ENCODE peak calls at places on chromosomes 16 and 17, in eight cellular contexts. One of them, this sample, is unnamed.

GRCh38 chr17:29586676-29587469 is 2.6 kb downstream of the GIT1 start:
- DNase-seq in kidney glomerular epithelial cell: no peak
- DNase-seq in cardiac fibroblast: no peak
- DNase-seq in left ventricle myocardium inferior: no peak
- DNase-seq in iris pigment epithelial cell: no peak
- DNase-seq in H9: no peak
- DNase-seq in effector CD4-positive, alpha-beta T cell: no peak
- DNase-seq in IMR-90: no peak
- DNase-seq in this sample: no peak

GRCh38 chr17:16934836-16935235 is 37.1 kb downstream of the TNFRSF13B start:
- DNase-seq in kidney glomerular epithelial cell: no peak
- DNase-seq in cardiac fibroblast: no peak
- DNase-seq in left ventricle myocardium inferior: peak
- DNase-seq in iris pigment epithelial cell: no peak
- DNase-seq in H9: peak
- DNase-seq in effector CD4-positive, alpha-beta T cell: no peak
- DNase-seq in IMR-90: no peak
- DNase-seq in this sample: no peak

GRCh38 chr17:77834170-77835115 is 124.1 kb upstream of the TNRC6C start:
- DNase-seq in kidney glomerular epithelial cell: peak
- DNase-seq in cardiac fibroblast: peak
- DNase-seq in left ventricle myocardium inferior: peak
- DNase-seq in iris pigment epithelial cell: peak
- DNase-seq in H9: peak
- DNase-seq in effector CD4-positive, alpha-beta T cell: peak
- DNase-seq in IMR-90: peak
- DNase-seq in this sample: peak

GRCh38 chr17:79659376-79659775 is 48.5 kb upstream of the RBFOX3 start:
- DNase-seq in kidney glomerular epithelial cell: no peak
- DNase-seq in cardiac fibroblast: no peak
- DNase-seq in left ventricle myocardium inferior: no peak
- DNase-seq in iris pigment epithelial cell: no peak
- DNase-seq in H9: peak
- DNase-seq in effector CD4-positive, alpha-beta T cell: no peak
- DNase-seq in IMR-90: no peak
- DNase-seq in this sample: peak

GRCh38 chr16:13961099-13961811 is 41.3 kb downstream of the ERCC4 start:
- DNase-seq in kidney glomerular epithelial cell: no peak
- DNase-seq in cardiac fibroblast: peak
- DNase-seq in left ventricle myocardium inferior: no peak
- DNase-seq in iris pigment epithelial cell: peak
- DNase-seq in H9: no peak
- DNase-seq in effector CD4-positive, alpha-beta T cell: no peak
- DNase-seq in IMR-90: peak
- DNase-seq in this sample: no peak

GRCh38 chr17:1241904-1242303 is 28.3 kb upstream of the BHLHA9 start:
- DNase-seq in kidney glomerular epithelial cell: no peak
- DNase-seq in cardiac fibroblast: peak
- DNase-seq in left ventricle myocardium inferior: no peak
- DNase-seq in iris pigment epithelial cell: peak
- DNase-seq in H9: no peak
- DNase-seq in effector CD4-positive, alpha-beta T cell: no peak
- DNase-seq in IMR-90: peak
- DNase-seq in this sample: no peak

GRCh38 chr17:45270828-45271418 is 9.0 kb upstream of the SPATA32 start:
- DNase-seq in kidney glomerular epithelial cell: no peak
- DNase-seq in cardiac fibroblast: no peak
- DNase-seq in left ventricle myocardium inferior: no peak
- DNase-seq in iris pigment epithelial cell: no peak
- DNase-seq in H9: peak
- DNase-seq in effector CD4-positive, alpha-beta T cell: peak
- DNase-seq in IMR-90: no peak
- DNase-seq in this sample: peak

GRCh38 chr17:58329808-58330543 is 1.4 kb upstream of the TSPOAP1 start:
- DNase-seq in kidney glomerular epithelial cell: no peak
- DNase-seq in cardiac fibroblast: no peak
- DNase-seq in left ventricle myocardium inferior: no peak
- DNase-seq in iris pigment epithelial cell: no peak
- DNase-seq in H9: no peak
- DNase-seq in effector CD4-positive, alpha-beta T cell: no peak
- DNase-seq in IMR-90: no peak
- DNase-seq in this sample: no peak

GRCh38 chr17:58340623-58340876 is 11.5 kb downstream of the SUPT4H1 start:
- DNase-seq in kidney glomerular epithelial cell: no peak
- DNase-seq in cardiac fibroblast: no peak
- DNase-seq in left ventricle myocardium inferior: no peak
- DNase-seq in iris pigment epithelial cell: no peak
- DNase-seq in H9: no peak
- DNase-seq in effector CD4-positive, alpha-beta T cell: no peak
- DNase-seq in IMR-90: no peak
- DNase-seq in this sample: no peak

GRCh38 chr17:35708951-35709350 is 22.5 kb upstream of the RASL10B start:
- DNase-seq in kidney glomerular epithelial cell: no peak
- DNase-seq in cardiac fibroblast: no peak
- DNase-seq in left ventricle myocardium inferior: no peak
- DNase-seq in iris pigment epithelial cell: no peak
- DNase-seq in H9: no peak
- DNase-seq in effector CD4-positive, alpha-beta T cell: no peak
- DNase-seq in IMR-90: no peak
- DNase-seq in this sample: no peak

GRCh38 chr17:80035687-80035936 is at the start of gene TBC1D16:
- DNase-seq in kidney glomerular epithelial cell: no peak
- DNase-seq in cardiac fibroblast: no peak
- DNase-seq in left ventricle myocardium inferior: no peak
- DNase-seq in iris pigment epithelial cell: no peak
- DNase-seq in H9: no peak
- DNase-seq in effector CD4-positive, alpha-beta T cell: no peak
- DNase-seq in IMR-90: no peak
- DNase-seq in this sample: no peak

GRCh38 chr16:72856797-72857196 is 191.1 kb downstream of the ZFHX3 start:
- DNase-seq in kidney glomerular epithelial cell: no peak
- DNase-seq in cardiac fibroblast: no peak
- DNase-seq in left ventricle myocardium inferior: no peak
- DNase-seq in iris pigment epithelial cell: peak
- DNase-seq in H9: peak
- DNase-seq in effector CD4-positive, alpha-beta T cell: no peak
- DNase-seq in IMR-90: no peak
- DNase-seq in this sample: no peak

GRCh38 chr17:57480438-57481196 is 224.3 kb downstream of the MSI2 start:
- DNase-seq in kidney glomerular epithelial cell: peak
- DNase-seq in cardiac fibroblast: peak
- DNase-seq in left ventricle myocardium inferior: no peak
- DNase-seq in iris pigment epithelial cell: peak
- DNase-seq in H9: no peak
- DNase-seq in effector CD4-positive, alpha-beta T cell: no peak
- DNase-seq in IMR-90: peak
- DNase-seq in this sample: peak

GRCh38 chr17:45924332-45924820 is 30.0 kb downstream of the MAPT start:
- DNase-seq in kidney glomerular epithelial cell: no peak
- DNase-seq in cardiac fibroblast: no peak
- DNase-seq in left ventricle myocardium inferior: no peak
- DNase-seq in iris pigment epithelial cell: no peak
- DNase-seq in H9: no peak
- DNase-seq in effector CD4-positive, alpha-beta T cell: no peak
- DNase-seq in IMR-90: no peak
- DNase-seq in this sample: no peak

GRCh38 chr16:88064011-88064888 is 113.0 kb downstream of the BANP start:
- DNase-seq in kidney glomerular epithelial cell: no peak
- DNase-seq in cardiac fibroblast: no peak
- DNase-seq in left ventricle myocardium inferior: peak
- DNase-seq in iris pigment epithelial cell: no peak
- DNase-seq in H9: no peak
- DNase-seq in effector CD4-positive, alpha-beta T cell: no peak
- DNase-seq in IMR-90: peak
- DNase-seq in this sample: no peak

GRCh38 chr17:43658890-43659289 is 2.8 kb downstream of the MEOX1 start:
- DNase-seq in kidney glomerular epithelial cell: no peak
- DNase-seq in cardiac fibroblast: no peak
- DNase-seq in left ventricle myocardium inferior: no peak
- DNase-seq in iris pigment epithelial cell: no peak
- DNase-seq in H9: no peak
- DNase-seq in effector CD4-positive, alpha-beta T cell: no peak
- DNase-seq in IMR-90: no peak
- DNase-seq in this sample: no peak

GRCh38 chr16:35431829-35432663 is 1972.6 kb downstream of the TP53TG3F start:
- DNase-seq in kidney glomerular epithelial cell: no peak
- DNase-seq in cardiac fibroblast: no peak
- DNase-seq in left ventricle myocardium inferior: no peak
- DNase-seq in iris pigment epithelial cell: no peak
- DNase-seq in H9: no peak
- DNase-seq in effector CD4-positive, alpha-beta T cell: no peak
- DNase-seq in IMR-90: no peak
- DNase-seq in this sample: no peak

GRCh38 chr17:75344664-75345063 is 55.4 kb upstream of the SLC25A19 start:
- DNase-seq in kidney glomerular epithelial cell: no peak
- DNase-seq in cardiac fibroblast: no peak
- DNase-seq in left ventricle myocardium inferior: no peak
- DNase-seq in iris pigment epithelial cell: no peak
- DNase-seq in H9: peak
- DNase-seq in effector CD4-positive, alpha-beta T cell: peak
- DNase-seq in IMR-90: peak
- DNase-seq in this sample: no peak

GRCh38 chr17:43018008-43018853 is 4.0 kb downstream of the VAT1 start:
- DNase-seq in kidney glomerular epithelial cell: no peak
- DNase-seq in cardiac fibroblast: peak
- DNase-seq in left ventricle myocardium inferior: no peak
- DNase-seq in iris pigment epithelial cell: no peak
- DNase-seq in H9: peak
- DNase-seq in effector CD4-positive, alpha-beta T cell: peak
- DNase-seq in IMR-90: no peak
- DNase-seq in this sample: peak

GRCh38 chr17:27559996-27560481 is 70.9 kb upstream of the LGALS9 start:
- DNase-seq in kidney glomerular epithelial cell: peak
- DNase-seq in cardiac fibroblast: peak
- DNase-seq in left ventricle myocardium inferior: peak
- DNase-seq in iris pigment epithelial cell: peak
- DNase-seq in H9: no peak
- DNase-seq in effector CD4-positive, alpha-beta T cell: no peak
- DNase-seq in IMR-90: peak
- DNase-seq in this sample: no peak

GRCh38 chr16:15856217-15856616 is 611 bp downstream of the MYH11 start:
- DNase-seq in kidney glomerular epithelial cell: no peak
- DNase-seq in cardiac fibroblast: no peak
- DNase-seq in left ventricle myocardium inferior: no peak
- DNase-seq in iris pigment epithelial cell: no peak
- DNase-seq in H9: no peak
- DNase-seq in effector CD4-positive, alpha-beta T cell: no peak
- DNase-seq in IMR-90: no peak
- DNase-seq in this sample: no peak

GRCh38 chr16:26598061-26598460 is 468.7 kb upstream of the C16orf82 start:
- DNase-seq in kidney glomerular epithelial cell: no peak
- DNase-seq in cardiac fibroblast: no peak
- DNase-seq in left ventricle myocardium inferior: no peak
- DNase-seq in iris pigment epithelial cell: no peak
- DNase-seq in H9: no peak
- DNase-seq in effector CD4-positive, alpha-beta T cell: peak
- DNase-seq in IMR-90: no peak
- DNase-seq in this sample: peak

GRCh38 chr17:72383053-72383847 is 262.4 kb downstream of the SOX9 start:
- DNase-seq in kidney glomerular epithelial cell: no peak
- DNase-seq in cardiac fibroblast: no peak
- DNase-seq in left ventricle myocardium inferior: peak
- DNase-seq in iris pigment epithelial cell: no peak
- DNase-seq in H9: peak
- DNase-seq in effector CD4-positive, alpha-beta T cell: no peak
- DNase-seq in IMR-90: no peak
- DNase-seq in this sample: peak

GRCh38 chr17:2396568-2397246 is 4.2 kb downstream of the MNT start:
- DNase-seq in kidney glomerular epithelial cell: peak
- DNase-seq in cardiac fibroblast: peak
- DNase-seq in left ventricle myocardium inferior: peak
- DNase-seq in iris pigment epithelial cell: peak
- DNase-seq in H9: peak
- DNase-seq in effector CD4-positive, alpha-beta T cell: peak
- DNase-seq in IMR-90: peak
- DNase-seq in this sample: peak